ENCODE peak calls at places on chromosomes 2 and 18, in five cellular contexts. D is heart left ventricle; S is mammary epithelial cell; B is G401; H is activated T-helper 1 cell treated with anti-CD3 and anti-CD28 coated beads, Interleukin-12 subunit alpha, Interleukin-12 subunit beta, Interleukin-2, Interleukin-4 antibody, amounts not matched to agents 30 ng/mL and 10 ng/mL and 1 ng/mL, durations not matched to agents 14 hours and 24 hours and 36 hours. I is an unnamed sample.

GRCh38 chr2:59150430-59150829 is 909.3 kb upstream of the FANCL start:
- DNase-seq in D (no peak), H (no peak), S (no peak), B (no peak), I (no peak)

GRCh38 chr18:28065031-28065792 is 111.7 kb downstream of the CDH2 start:
- DNase-seq in B (no peak), S (peak), D (no peak), H (no peak), I (peak)

GRCh38 chr18:1511619-1512311 is 607.1 kb downstream of the ADCYAP1 start:
- DNase-seq in B (no peak), D (no peak), S (no peak), H (no peak), I (no peak)

GRCh38 chr18:47969851-47970250 is 39.4 kb upstream of the SMAD2 start:
- DNase-seq in S (peak), D (no peak), B (no peak), H (no peak), I (no peak)

GRCh38 chr2:237677951-237678481 is 50.6 kb downstream of the LRRFIP1 start:
- DNase-seq in D (no peak), S (no peak), B (no peak), H (no peak), I (no peak)

GRCh38 chr2:240138275-240138984 is 2.0 kb downstream of the OTOS start:
- DNase-seq in D (no peak), B (no peak), H (no peak), S (no peak), I (no peak)

GRCh38 chr2:7749895-7750559 is 832.8 kb downstream of the RNF144A start:
- DNase-seq in S (peak), D (no peak), H (no peak), B (no peak), I (no peak)

GRCh38 chr18:26791676-26792075 is 73.8 kb downstream of the AQP4 start:
- DNase-seq in S (peak), B (no peak), H (no peak), D (no peak), I (peak)

GRCh38 chr2:3986530-3987258 is 283.3 kb downstream of the DCDC2C start:
- DNase-seq in S (no peak), B (no peak), H (no peak), D (no peak), I (no peak)

GRCh38 chr18:47928466-47928865 is 2.0 kb downstream of the SMAD2 start:
- DNase-seq in D (no peak), B (no peak), H (no peak), S (peak), I (no peak)

GRCh38 chr18:23701017-23701416 is 11.8 kb downstream of the LAMA3 start:
- DNase-seq in H (no peak), D (no peak), B (no peak), S (no peak), I (no peak)

GRCh38 chr18:10299686-10300085 is 154.7 kb upstream of the APCDD1 start:
- DNase-seq in D (no peak), B (no peak), S (no peak), H (no peak), I (no peak)

GRCh38 chr2:173544621-173545363 is 190.1 kb downstream of the CDCA7 start:
- DNase-seq in H (no peak), B (no peak), D (no peak), S (no peak), I (no peak)

GRCh38 chr2:767440-767839 is 90.2 kb upstream of the TMEM18 start:
- DNase-seq in B (no peak), S (no peak), H (no peak), D (no peak), I (no peak)

GRCh38 chr18:73945130-73945792 is 202.4 kb downstream of the FBXO15 start:
- DNase-seq in B (no peak), D (no peak), H (no peak), S (no peak), I (no peak)

GRCh38 chr2:52264488-52264887 is 1232.6 kb upstream of the NRXN1 start:
- DNase-seq in B (no peak), H (no peak), S (no peak), D (no peak), I (no peak)

GRCh38 chr2:180411631-180412030 is 404.5 kb upstream of the CWC22 start:
- DNase-seq in D (no peak), H (no peak), B (no peak), S (no peak), I (no peak)

GRCh38 chr2:180077295-180077906 is 70.3 kb upstream of the CWC22 start:
- DNase-seq in S (peak), B (peak), H (no peak), D (no peak), I (no peak)

GRCh38 chr18:9806905-9807304 is 78.9 kb upstream of the TXNDC2 start:
- DNase-seq in B (no peak), S (no peak), H (no peak), D (no peak), I (no peak)

GRCh38 chr2:120999374-121000097 is 263.9 kb downstream of the GLI2 start:
- DNase-seq in B (no peak), D (no peak), S (no peak), H (no peak), I (no peak)

GRCh38 chr2:224325941-224326340 is 76.0 kb downstream of the FAM124B start:
- DNase-seq in S (no peak), B (no peak), D (no peak), H (no peak), I (no peak)

GRCh38 chr2:74552914-74553811 is 579 bp downstream of the LOXL3 start:
- DNase-seq in B (no peak), H (no peak), S (no peak), D (no peak), I (no peak)

GRCh38 chr18:58412844-58413666 is 215.8 kb downstream of the ALPK2 start:
- DNase-seq in S (no peak), H (no peak), D (no peak), B (no peak), I (no peak)